ENCODE peak calls at places on chromosomes 1 and 21, in ten cellular contexts. Q is transverse colon, Y is prostate gland, U is heart left ventricle, C is K562, I is tibial nerve, X is HepG2, J is uterus, P is esophagus squamous epithelium, L is ovary. B is an unnamed sample. For H3K27me3, the result is how much of the 10 kb centered on the place peaks cover.

GRCh38 chr1:218224101-218224500 is 61.0 kb upstream of the RRP15 start:
- DNase-seq in C (no peak), J (no peak), P (no peak), I (no peak), U (no peak), X (no peak), L (no peak), Q (no peak), Y (no peak), B (no peak)

GRCh38 chr1:205950826-205951549 is 7.7 kb upstream of the SLC26A9 start:
- DNase-seq in Y (no peak), I (no peak), P (no peak), L (no peak), X (no peak), Q (no peak), C (no peak), J (no peak), U (no peak), B (no peak)

GRCh38 chr1:58390051-58390450 is 156.5 kb downstream of the OMA1 start:
- DNase-seq in X (no peak), C (no peak), Q (no peak), P (no peak), Y (no peak), U (no peak), J (no peak), I (no peak), L (no peak), B (no peak)

GRCh38 chr1:225908773-225909172 is 15.3 kb downstream of the PYCR2 start:
- DNase-seq in C (no peak), Q (no peak), I (no peak), J (no peak), L (no peak), P (no peak), U (no peak), X (no peak), Y (no peak), B (no peak)

GRCh38 chr21:39430016-39430415 is 15.6 kb downstream of the LCA5L start:
- DNase-seq in U (no peak), C (no peak), X (no peak), I (no peak), L (no peak), Q (no peak), P (no peak), Y (no peak), J (no peak), B (no peak)

GRCh38 chr21:18529253-18529652 is 125.7 kb upstream of the TMPRSS15 start:
- DNase-seq in Q (no peak), J (no peak), Y (no peak), C (no peak), L (no peak), P (no peak), X (no peak), U (no peak), I (no peak), B (no peak)

GRCh38 chr1:212167098-212167497 is 118.1 kb upstream of the PPP2R5A start:
- DNase-seq in Y (no peak), Q (no peak), P (no peak), L (peak), X (no peak), C (no peak), U (peak), I (no peak), J (peak), B (no peak)

GRCh38 chr1:231395051-231395995 is 26.8 kb downstream of the EGLN1 start:
- DNase-seq in X (peak), C (no peak), I (no peak), P (no peak), J (peak), L (no peak), Y (no peak), U (no peak), Q (no peak), B (no peak)

GRCh38 chr21:46062471-46063211 is 35.3 kb upstream of the COL6A2 start:
- DNase-seq in J (no peak), L (peak), Y (no peak), X (no peak), Q (no peak), C (no peak), U (peak), I (no peak), P (no peak), B (no peak)

GRCh38 chr21:46064870-46065214 is 33.1 kb upstream of the COL6A2 start:
- DNase-seq in Q (no peak), X (no peak), C (no peak), P (no peak), I (no peak), Y (no peak), L (peak), U (no peak), J (peak), B (peak)

GRCh38 chr21:46063734-46064680 is 33.9 kb upstream of the COL6A2 start:
- DNase-seq in C (no peak), X (no peak), J (peak), Q (no peak), U (peak), P (no peak), L (peak), Y (no peak), I (no peak), B (no peak)

GRCh38 chr21:46061950-46062349 is 36.0 kb upstream of the COL6A2 start:
- DNase-seq in I (no peak), Q (no peak), Y (no peak), X (no peak), P (no peak), L (no peak), C (no peak), J (no peak), U (peak), B (no peak)

DNA sequence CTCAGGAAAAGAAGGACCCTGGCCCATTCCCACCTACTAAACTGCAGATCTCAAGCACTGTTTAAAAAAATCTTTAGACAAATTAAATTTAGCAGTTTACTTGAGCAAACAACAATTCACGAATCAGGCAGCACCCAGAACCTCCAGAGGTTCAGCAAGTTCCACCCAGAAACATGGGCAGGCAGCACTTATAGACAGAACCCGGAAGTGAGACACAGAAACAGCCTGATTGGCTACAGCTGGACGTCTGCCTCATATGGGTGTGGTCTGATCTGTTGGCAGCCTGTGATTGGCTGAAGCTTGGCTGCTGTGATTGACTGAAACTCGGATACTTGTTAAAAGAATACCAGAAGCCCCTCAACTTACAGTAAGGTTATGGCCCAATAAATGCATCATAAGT is 34.7 kb upstream of the COL6A2 start:
- DNase-seq in C (peak), L (peak), I (no peak), U (peak), Q (no peak), P (no peak), J (no peak), Y (no peak), X (no peak), B (no peak)
- H3K27me3 ChIP-seq in C (under half), L (under half), I (under half), U (under half), Q (under half), P (half or more), J (under half), Y (under half), X (under half), B (under half)

GRCh38 chr1:229342902-229343587 is at the start of gene CCSAP:
- DNase-seq in X (peak), L (peak), I (peak), J (peak), Q (peak), C (no peak), P (no peak), U (peak), Y (peak), B (peak)

GRCh38 chr1:229340496-229340895 is 2.4 kb downstream of the CCSAP start:
- DNase-seq in P (no peak), L (no peak), J (no peak), Y (no peak), Q (no peak), U (no peak), C (no peak), I (no peak), X (no peak), B (no peak)

GRCh38 chr1:229344139-229344538 is 1.3 kb upstream of the CCSAP start:
- DNase-seq in I (no peak), Y (no peak), C (no peak), J (no peak), L (no peak), U (no peak), P (no peak), Q (no peak), X (no peak), B (no peak)

GRCh38 chr1:229341811-229342304 is 989 bp downstream of the CCSAP start:
- DNase-seq in I (no peak), Y (no peak), P (no peak), Q (no peak), C (peak), J (no peak), L (peak), X (no peak), U (peak), B (no peak)

DNA sequence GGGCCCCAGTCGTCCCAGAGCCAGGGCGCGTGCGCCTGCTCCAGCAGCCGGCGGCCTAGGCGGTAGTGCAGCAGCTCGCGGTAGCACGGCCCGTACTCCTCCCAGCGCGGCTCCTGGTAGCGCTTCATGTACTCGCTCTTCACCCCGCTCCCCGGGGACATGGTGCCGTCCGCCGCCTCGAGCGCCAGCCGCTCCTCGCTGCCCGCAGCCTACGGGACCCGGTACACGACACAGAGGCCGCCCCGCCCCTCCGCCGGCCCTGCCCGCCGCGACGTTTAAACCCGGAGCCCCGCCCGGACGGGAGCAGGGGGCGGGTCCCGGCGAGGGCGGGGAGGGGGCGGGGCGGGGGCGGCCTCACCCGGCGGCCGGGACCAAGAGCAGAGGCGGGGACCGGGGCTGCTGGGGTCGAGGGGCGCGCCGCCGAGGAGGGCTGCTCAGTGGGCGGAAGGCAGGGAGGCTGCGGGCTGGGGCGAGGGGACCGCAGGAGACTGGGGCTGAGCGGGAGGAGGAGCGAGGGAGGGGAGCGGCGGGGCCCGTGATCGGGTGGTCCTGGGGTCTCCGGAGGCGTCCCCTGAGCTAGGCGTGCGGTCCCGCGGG is 444 bp downstream of the CCSAP start:
- DNase-seq in J (peak), Q (peak), Y (peak), L (peak), I (peak), P (peak), X (peak), C (peak), U (peak), B (peak)
- TF ChIP-seq POLR2A in J (peak), Q (peak), Y (peak), L (no peak), I (peak), P (no peak), X (peak), C (peak), U (no peak), B (peak)

GRCh38 chr1:3472088-3472850 is 17.8 kb downstream of the ARHGEF16 start:
- DNase-seq in C (no peak), L (no peak), P (no peak), I (no peak), U (no peak), Q (no peak), X (no peak), J (no peak), Y (no peak), B (no peak)
- H3K27ac ChIP-seq in C (no peak), L (no peak), P (peak), I (peak), U (no peak), Q (no peak), X (peak), J (no peak), Y (peak), B (no peak)

GRCh38 chr1:25619101-25619890 is 2.7 kb downstream of the MAN1C1 start:
- DNase-seq in X (no peak), U (peak), L (peak), Q (no peak), C (peak), Y (no peak), J (peak), P (no peak), I (no peak), B (peak)

GRCh38 chr1:25616932-25617625 is 488 bp downstream of the MAN1C1 start:
- DNase-seq in J (no peak), C (peak), Q (no peak), Y (no peak), I (no peak), X (no peak), U (peak), L (peak), P (no peak), B (no peak)

GRCh38 chr1:25618433-25618808 is 1.8 kb downstream of the MAN1C1 start:
- DNase-seq in X (no peak), I (no peak), J (no peak), Y (no peak), L (no peak), Q (no peak), C (no peak), P (no peak), U (no peak), B (no peak)

GRCh38 chr1:25616080-25616931 is at the start of gene MAN1C1:
- DNase-seq in I (peak), Q (peak), J (peak), Y (peak), P (no peak), X (peak), U (peak), C (peak), L (peak), B (peak)

DNA sequence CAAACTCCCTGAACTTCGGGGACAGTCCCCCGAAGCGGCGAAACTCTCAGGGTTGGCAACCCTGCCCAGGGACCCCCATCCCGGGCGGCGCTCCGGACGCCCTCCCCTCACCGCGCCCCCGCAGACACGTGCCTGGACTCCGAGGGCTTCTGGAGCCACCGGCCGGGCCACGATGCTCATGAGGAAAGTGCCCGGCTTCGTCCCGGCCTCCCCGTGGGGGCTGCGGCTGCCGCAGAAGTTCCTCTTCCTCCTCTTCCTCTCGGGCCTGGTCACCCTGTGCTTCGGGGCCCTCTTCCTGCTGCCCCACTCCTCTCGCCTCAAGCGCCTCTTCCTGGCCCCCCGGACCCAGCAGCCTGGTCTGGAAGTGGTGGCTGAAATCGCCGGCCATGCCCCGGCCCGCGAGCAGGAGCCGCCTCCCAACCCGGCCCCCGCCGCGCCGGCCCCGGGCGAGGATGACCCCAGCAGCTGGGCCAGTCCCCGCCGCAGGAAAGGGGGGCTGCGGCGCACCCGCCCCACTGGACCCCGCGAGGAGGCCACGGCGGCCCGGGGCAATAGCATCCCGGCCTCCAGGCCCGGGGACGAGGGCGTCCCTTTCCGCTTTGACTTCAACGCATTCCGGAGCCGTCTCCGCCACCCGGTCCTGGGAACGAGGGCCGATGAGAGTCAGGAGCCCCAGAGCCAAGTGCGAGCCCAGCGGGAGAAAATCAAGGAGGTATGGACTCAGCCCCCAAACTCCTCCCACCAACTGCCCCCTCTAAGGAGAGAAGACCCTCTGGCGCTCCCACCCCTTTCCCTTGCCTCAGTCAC is 1.2 kb downstream of the MAN1C1 start:
- DNase-seq in Q (no peak), I (no peak), Y (no peak), C (no peak), J (no peak), X (no peak), U (peak), L (peak), P (no peak), B (no peak)
- H3K27me3 ChIP-seq in Q (under half), I (under half), Y (under half), C (half or more), J (under half), X (under half), U (under half), L (under half), P (under half), B (under half)

DNA sequence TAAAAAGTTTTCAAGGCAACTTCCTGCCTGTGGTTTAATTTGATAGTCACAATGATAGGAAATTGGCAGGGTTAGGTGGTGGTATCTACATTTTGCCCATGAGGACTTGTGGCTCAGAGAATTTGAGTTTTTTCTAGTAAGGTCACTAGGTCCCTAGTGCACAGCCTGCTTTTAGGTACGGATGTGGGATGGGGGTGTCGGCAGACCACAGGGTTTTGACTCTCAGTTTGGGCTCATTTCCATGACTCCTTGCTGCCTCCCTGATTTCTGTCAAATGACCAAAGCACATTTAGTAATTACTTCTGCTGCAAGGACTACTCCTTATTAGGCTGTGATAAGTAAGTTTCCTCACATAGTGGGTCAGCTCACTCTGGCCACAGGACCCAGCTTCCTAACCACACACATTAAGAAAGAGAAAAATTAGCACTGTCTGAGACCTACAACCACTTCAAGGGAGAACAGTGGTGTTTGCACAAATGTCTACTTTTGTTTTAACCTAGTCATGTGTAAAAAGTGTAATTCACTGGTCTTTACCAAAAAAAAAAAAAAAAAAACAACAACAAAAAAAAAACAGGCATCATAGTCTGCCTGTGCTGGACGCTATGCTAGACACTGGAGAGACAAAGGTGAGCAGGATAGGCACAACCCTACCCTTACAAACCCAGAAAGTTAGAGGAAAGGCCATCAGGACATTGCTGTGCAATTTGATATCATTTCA is 43.7 kb downstream of the MRPL39 start:
- DNase-seq in J (no peak), I (no peak), Y (no peak), L (no peak), X (no peak), Q (peak), C (no peak), P (no peak), U (no peak), B (no peak)
- TF ChIP-seq POLR2A in J (no peak), I (no peak), Y (no peak), L (no peak), X (no peak), Q (no peak), C (no peak), P (no peak), U (no peak), B (no peak)

GRCh38 chr1:8361198-8361849 is 43.4 kb downstream of the SLC45A1 start:
- DNase-seq in C (no peak), J (peak), Q (no peak), X (no peak), P (no peak), I (no peak), Y (no peak), L (no peak), U (no peak), B (no peak)
- H3K27ac ChIP-seq in C (no peak), J (peak), Q (peak), X (no peak), P (peak), I (peak), Y (no peak), L (no peak), U (peak), B (no peak)

GRCh38 chr1:154796303-154796892 is 73.7 kb downstream of the KCNN3 start:
- DNase-seq in X (no peak), P (no peak), Q (no peak), J (no peak), U (no peak), C (no peak), L (no peak), I (no peak), Y (peak), B (no peak)

GRCh38 chr1:154799188-154799587 is 70.9 kb downstream of the KCNN3 start:
- DNase-seq in Q (no peak), P (no peak), L (no peak), J (no peak), Y (no peak), C (no peak), X (no peak), U (no peak), I (no peak), B (no peak)

GRCh38 chr1:154797175-154797574 is 72.9 kb downstream of the KCNN3 start:
- DNase-seq in J (no peak), P (no peak), Q (no peak), U (no peak), L (no peak), Y (no peak), X (no peak), C (no peak), I (no peak), B (no peak)

GRCh38 chr1:154801612-154802011 is 68.5 kb downstream of the KCNN3 start:
- DNase-seq in U (no peak), L (no peak), Y (no peak), P (no peak), I (no peak), Q (no peak), C (no peak), X (no peak), J (no peak), B (no peak)

GRCh38 chr1:154798645-154799044 is 71.4 kb downstream of the KCNN3 start:
- DNase-seq in J (no peak), Q (no peak), Y (no peak), C (no peak), P (no peak), L (no peak), U (no peak), I (no peak), X (no peak), B (no peak)
- H3K27me3 ChIP-seq in J (under half), Q (under half), Y (under half), C (half or more), P (under half), L (under half), U (under half), I (under half), X (under half), B (under half)